ENCODE peak calls at places on chromosomes 13 and 19, in ten cellular contexts. K, R, P, X, W, J, F, E, M and A are unnamed samples.

GRCh38 chr19:28641395-28641794 is 571.6 kb downstream of the UQCRFS1 start:
- DNase-seq in P (no peak), W (no peak), K (no peak), E (no peak), R (no peak), J (no peak), F (no peak), M (no peak), X (no peak), A (no peak)

GRCh38 chr19:3483226-3483628 is at the start of gene SMIM44:
- DNase-seq in M (no peak), R (no peak), W (no peak), J (no peak), P (no peak), X (no peak), K (no peak), E (no peak), F (peak), A (peak)

GRCh38 chr19:31539386-31539785 is 190.2 kb upstream of the TSHZ3 start:
- DNase-seq in M (no peak), J (no peak), X (no peak), E (no peak), F (no peak), P (no peak), K (no peak), R (no peak), W (no peak), A (no peak)

GRCh38 chr19:2507109-2507508 is 31.2 kb downstream of the GADD45B start:
- DNase-seq in E (peak), R (no peak), W (peak), M (no peak), F (peak), P (peak), X (peak), J (no peak), K (peak), A (peak)

GRCh38 chr13:97933736-97934135 is 19.7 kb upstream of the IPO5 start:
- DNase-seq in P (no peak), R (no peak), F (no peak), X (no peak), J (no peak), K (no peak), E (no peak), M (no peak), W (no peak), A (no peak)

GRCh38 chr13:92303428-92303827 is 905.0 kb downstream of the GPC5 start:
- DNase-seq in P (no peak), F (no peak), M (no peak), W (no peak), X (peak), K (peak), J (no peak), E (no peak), R (no peak), A (no peak)

GRCh38 chr19:12913871-12914690 is 5.0 kb downstream of the SYCE2 start:
- DNase-seq in R (peak), F (no peak), K (peak), E (peak), J (peak), W (no peak), X (peak), M (no peak), P (no peak), A (no peak)

GRCh38 chr19:41307954-41308449 is 2.0 kb upstream of the CCDC97 start:
- DNase-seq in W (no peak), J (no peak), F (no peak), R (no peak), M (no peak), P (peak), X (no peak), E (no peak), K (no peak), A (no peak)

GRCh38 chr19:38900220-38900629 is 456 bp downstream of the NFKBIB start:
- DNase-seq in X (no peak), R (no peak), M (no peak), K (no peak), J (no peak), F (no peak), W (no peak), P (peak), E (no peak), A (no peak)

GRCh38 chr13:40388617-40389016 is 277.8 kb downstream of the FOXO1 start:
- DNase-seq in E (peak), J (peak), W (no peak), P (no peak), K (peak), R (peak), M (no peak), X (peak), F (peak), A (peak)

GRCh38 chr19:34364830-34365462 is at the start of gene GPI:
- DNase-seq in W (peak), F (peak), J (peak), X (peak), K (no peak), R (peak), E (peak), P (peak), M (peak), A (peak)

GRCh38 chr19:43779820-43780219 is 953 bp downstream of the KCNN4 start:
- DNase-seq in X (no peak), M (no peak), R (no peak), F (peak), J (no peak), E (no peak), W (no peak), P (no peak), K (no peak), A (peak)

GRCh38 chr13:99377641-99378040 is 70.4 kb upstream of the GPR183 start:
- DNase-seq in P (no peak), M (no peak), E (no peak), J (no peak), K (no peak), R (no peak), W (no peak), F (no peak), X (no peak), A (no peak)

GRCh38 chr19:55540619-55541018 is 3.7 kb upstream of the SBK2 start:
- DNase-seq in X (no peak), F (no peak), P (no peak), K (no peak), W (no peak), M (no peak), R (no peak), E (no peak), J (no peak), A (no peak)

GRCh38 chr19:38831142-38831605 is 420 bp downstream of the ECH1 start:
- DNase-seq in R (peak), M (no peak), F (peak), J (peak), E (no peak), P (peak), X (peak), W (peak), K (peak), A (peak)

GRCh38 chr19:14405380-14405757 is 13.8 kb downstream of the DDX39A start:
- DNase-seq in M (no peak), E (no peak), R (no peak), P (no peak), X (no peak), W (no peak), F (no peak), J (no peak), K (no peak), A (no peak)

GRCh38 chr13:24892844-24893243 is 128.9 kb downstream of the RNF17 start:
- DNase-seq in E (no peak), X (no peak), F (no peak), P (no peak), W (peak), J (no peak), R (no peak), M (no peak), K (peak), A (no peak)

GRCh38 chr19:28289294-28290063 is 923.5 kb downstream of the UQCRFS1 start:
- DNase-seq in F (peak), E (no peak), W (peak), J (no peak), R (no peak), P (no peak), M (no peak), X (peak), K (peak), A (peak)

GRCh38 chr13:67971291-67971690 is 741.2 kb upstream of the PCDH9 start:
- DNase-seq in R (no peak), F (no peak), K (peak), E (no peak), J (no peak), W (no peak), X (no peak), M (no peak), P (no peak), A (no peak)

GRCh38 chr13:46490129-46490528 is 62.8 kb upstream of the LRCH1 start:
- DNase-seq in P (no peak), J (no peak), X (no peak), M (no peak), R (no peak), K (no peak), F (no peak), E (no peak), W (no peak), A (no peak)

GRCh38 chr19:13051581-13052165 is 51.0 kb downstream of the LYL1 start:
- DNase-seq in P (peak), W (peak), R (peak), J (no peak), M (no peak), F (peak), E (no peak), X (peak), K (no peak), A (peak)

GRCh38 chr19:15317392-15318011 is 14.8 kb downstream of the BRD4 start:
- DNase-seq in E (no peak), P (no peak), W (peak), J (no peak), K (peak), F (no peak), M (no peak), R (no peak), X (peak), A (no peak)

GRCh38 chr19:19514215-19514633 is 1.1 kb downstream of the TSSK6 start:
- DNase-seq in W (peak), M (no peak), R (no peak), J (no peak), F (peak), E (peak), P (no peak), K (peak), X (peak), A (peak)

GRCh38 chr13:45833663-45834062 is 17.9 kb downstream of the SIAH3 start:
- DNase-seq in E (no peak), J (no peak), W (peak), K (peak), R (no peak), F (no peak), M (no peak), P (peak), X (peak), A (no peak)

GRCh38 chr19:843180-843835 is 2.5 kb downstream of the PRTN3 start:
- DNase-seq in W (no peak), K (no peak), X (no peak), F (no peak), E (no peak), R (no peak), M (no peak), J (no peak), P (peak), A (peak)

GRCh38 chr13:113832204-113832603 is 31.7 kb downstream of the GAS6 start:
- DNase-seq in F (no peak), E (no peak), X (no peak), R (no peak), M (no peak), J (no peak), K (no peak), W (no peak), P (no peak), A (peak)

GRCh38 chr13:52845766-52846566 is 2.5 kb downstream of the PCDH8 start:
- DNase-seq in W (peak), R (peak), K (no peak), J (no peak), P (peak), X (peak), E (no peak), M (no peak), F (peak), A (peak)

GRCh38 chr19:40646564-40647254 is 43.7 kb downstream of the NUMBL start:
- DNase-seq in K (no peak), W (no peak), E (no peak), X (no peak), P (peak), F (no peak), J (no peak), R (no peak), M (no peak), A (no peak)

GRCh38 chr13:61417171-61417570 is 1.5 kb upstream of the PCDH20 start:
- DNase-seq in K (no peak), R (no peak), X (no peak), F (no peak), P (no peak), E (no peak), W (no peak), M (no peak), J (no peak), A (no peak)

GRCh38 chr19:38564981-38565685 is 52.6 kb downstream of the MAP4K1 start:
- DNase-seq in R (no peak), J (no peak), E (no peak), W (no peak), X (no peak), M (no peak), K (no peak), F (no peak), P (no peak), A (no peak)

GRCh38 chr13:71874490-71874889 is 7.5 kb upstream of the DACH1 start:
- DNase-seq in P (no peak), W (no peak), R (no peak), K (no peak), J (no peak), M (no peak), X (no peak), E (no peak), F (peak), A (peak)

GRCh38 chr19:47631681-47632446 is 22.9 kb downstream of the BICRA start:
- DNase-seq in R (no peak), P (no peak), J (no peak), E (no peak), K (no peak), W (no peak), X (peak), F (no peak), M (no peak), A (no peak)

GRCh38 chr13:98524793-98525192 is 52.1 kb downstream of the STK24 start:
- DNase-seq in K (no peak), J (no peak), W (no peak), X (no peak), P (no peak), M (no peak), F (no peak), E (no peak), R (no peak), A (no peak)